ENCODE peak calls at places on chromosomes 4 and X, in five cellular contexts. E, J, B, A and O are unnamed samples.

GRCh38 chr4:15420642-15421041 is 7.2 kb upstream of the C1QTNF7 start:
- DNase-seq in E (no peak), J (no peak), B (peak; percentile 66), A (peak; percentile 34), O (no peak)

GRCh38 chrX:88416002-88416401 is 331.0 kb upstream of the CPXCR1 start:
- DNase-seq in E (no peak), J (no peak), B (no peak), A (peak; percentile 8), O (no peak)

GRCh38 chr4:141713771-141714445 is 77.5 kb downstream of the IL15 start:
- DNase-seq in E (no peak), J (no peak), B (peak; percentile 52), A (no peak), O (no peak)

GRCh38 chr4:98345838-98346237 is 84.7 kb downstream of the RAP1GDS1 start:
- DNase-seq in E (no peak), J (no peak), B (no peak), A (no peak), O (no peak)

GRCh38 chr4:41476310-41476709 is 61.6 kb upstream of the LIMCH1 start:
- DNase-seq in E (no peak), J (no peak), B (no peak), A (no peak), O (no peak)

GRCh38 chrX:112819013-112819635 is 21.5 kb downstream of the AMOT start:
- DNase-seq in E (no peak), J (no peak), B (peak; percentile 80), A (peak; percentile 56), O (no peak)

GRCh38 chr4:11106769-11107168 is 321.9 kb downstream of the HS3ST1 start:
- DNase-seq in E (no peak), J (no peak), B (peak; percentile 7), A (peak; percentile 70), O (no peak)

GRCh38 chr4:146814736-146815135 is 130.9 kb downstream of the TTC29 start:
- DNase-seq in E (no peak), J (no peak), B (no peak), A (peak; percentile 76), O (no peak)

GRCh38 chr4:155667538-155668511 is 1.2 kb downstream of the GUCY1A1 start:
- DNase-seq in E (peak; percentile 69), J (peak; percentile 46), B (peak; percentile 59), A (peak; percentile 20), O (peak; percentile 53)

GRCh38 chr4:153115322-153116100 is 88.7 kb upstream of the TRIM2 start:
- DNase-seq in E (no peak), J (no peak), B (peak; percentile 84), A (peak; percentile 58), O (no peak)

GRCh38 chr4:114384629-114385028 is 214.0 kb upstream of the UGT8 start:
- DNase-seq in E (no peak), J (no peak), B (peak; percentile 56), A (peak; percentile 43), O (no peak)

GRCh38 chrX:13864264-13864663 is 47.4 kb upstream of the GPM6B start:
- DNase-seq in E (no peak), J (no peak), B (no peak), A (no peak), O (no peak)

GRCh38 chr4:88283661-88284377 is 542 bp downstream of the PPM1K start:
- DNase-seq in E (peak; percentile 70), J (peak; percentile 62), B (peak; percentile 88), A (peak; percentile 66), O (peak; percentile 67)

GRCh38 chr4:17726911-17727310 is 54.5 kb downstream of the FAM184B start:
- DNase-seq in E (peak; percentile 14), J (no peak), B (no peak), A (peak; percentile 21), O (no peak)

GRCh38 chr4:123397276-123398150 is 918 bp downstream of the SPRY1 start:
- DNase-seq in E (peak; percentile 80), J (peak; percentile 79), B (peak; percentile 72), A (peak; percentile 51), O (peak; percentile 71)

GRCh38 chr4:101259876-101260275 is 87.5 kb downstream of the PPP3CA start:
- DNase-seq in E (no peak), J (no peak), B (no peak), A (peak; percentile 11), O (no peak)

GRCh38 chr4:88333741-88334405 is 44.8 kb upstream of the HERC6 start:
- DNase-seq in E (peak; percentile 1), J (no peak), B (peak; percentile 29), A (no peak), O (no peak)

GRCh38 chrX:12771445-12772069 is 19.7 kb upstream of the PRPS2 start:
- DNase-seq in E (peak; percentile 66), J (peak; percentile 67), B (peak; percentile 39), A (peak; percentile 60), O (peak; percentile 29)

GRCh38 chrX:38817004-38817703 is 15.9 kb downstream of the MID1IP1 start:
- DNase-seq in E (no peak), J (peak; percentile 33), B (peak; percentile 54), A (no peak), O (no peak)

GRCh38 chr4:158769175-158769831 is 477 bp downstream of the FNIP2 start:
- DNase-seq in E (peak; percentile 76), J (peak; percentile 48), B (peak; percentile 45), A (peak; percentile 75), O (no peak)

GRCh38 chr4:1471443-1472147 is 65.4 kb upstream of the NKX1-1 start:
- DNase-seq in E (no peak), J (peak; percentile 28), B (no peak), A (no peak), O (no peak)

GRCh38 chr4:16844796-16845586 is 53.5 kb downstream of the LDB2 start:
- DNase-seq in E (no peak), J (no peak), B (peak; percentile 72), A (no peak), O (peak; percentile 3)

GRCh38 chr4:109820563-109820962 is 5.0 kb downstream of the GAR1 start:
- DNase-seq in E (no peak), J (no peak), B (no peak), A (no peak), O (no peak)

GRCh38 chrX:12770440-12770839 is 20.8 kb upstream of the PRPS2 start:
- DNase-seq in E (no peak), J (no peak), B (peak; percentile 14), A (peak; percentile 55), O (no peak)

GRCh38 chrX:154840856-154841255 is 6.4 kb upstream of the SMIM9 start:
- DNase-seq in E (no peak), J (no peak), B (peak; percentile 49), A (peak; percentile 64), O (no peak)

GRCh38 chrX:44748014-44748413 is 95.8 kb upstream of the DUSP21 start:
- DNase-seq in E (no peak), J (no peak), B (peak; percentile 23), A (peak; percentile 42), O (no peak)

GRCh38 chrX:9688833-9689232 is 76.8 kb downstream of the GPR143 start:
- DNase-seq in E (no peak), J (no peak), B (no peak), A (no peak), O (no peak)

GRCh38 chr4:70632028-70632427 is 3.5 kb downstream of the ENAM start:
- DNase-seq in E (no peak), J (no peak), B (no peak), A (peak; percentile 42), O (no peak)

GRCh38 chrX:40145001-40145631 is 47.4 kb upstream of the BCOR start:
- DNase-seq in E (peak; percentile 60), J (peak; percentile 78), B (peak; percentile 23), A (no peak), O (no peak)

GRCh38 chr4:38149472-38149871 is 189.3 kb downstream of the PTTG2 start:
- DNase-seq in E (no peak), J (no peak), B (peak; percentile 52), A (no peak), O (no peak)
- H3K23ac ChIP-seq in E (no peak overlapping the region), J (no peak overlapping the region), B (no peak overlapping the region), A (no peak overlapping the region), O (no peak overlapping the region)

GRCh38 chr4:145784036-145784435 is 104.1 kb downstream of the C4orf51 start:
- DNase-seq in E (no peak), J (no peak), B (no peak), A (no peak), O (no peak)

GRCh38 chr4:145785391-145786008 is 105.6 kb downstream of the C4orf51 start:
- DNase-seq in E (no peak), J (no peak), B (no peak), A (no peak), O (no peak)

GRCh38 chr4:145782756-145783155 is 102.8 kb downstream of the C4orf51 start:
- DNase-seq in E (no peak), J (no peak), B (no peak), A (no peak), O (no peak)

GRCh38 chr4:145779319-145779801 is 99.4 kb downstream of the C4orf51 start:
- DNase-seq in E (no peak), J (no peak), B (peak; percentile 41), A (peak; percentile 81), O (no peak)

GRCh38 chr4:145781306-145781705 is 101.4 kb downstream of the C4orf51 start:
- DNase-seq in E (no peak), J (no peak), B (no peak), A (no peak), O (no peak)
- H2BK12ac ChIP-seq in E (no peak overlapping the region), J (no peak overlapping the region), B (no peak overlapping the region), A (no peak overlapping the region), O (no peak overlapping the region)

GRCh38 chr4:137703225-137703624 is 170.9 kb upstream of the PCDH18 start:
- DNase-seq in E (no peak), J (no peak), B (no peak), A (no peak), O (no peak)
- H3K23ac ChIP-seq in E (no peak overlapping the region), J (no peak overlapping the region), B (no peak overlapping the region), A (no peak overlapping the region), O (no peak overlapping the region)

GRCh38 chrX:110087485-110088356 is 84.8 kb downstream of the TMEM164 start:
- DNase-seq in E (no peak), J (no peak), B (peak; percentile 94), A (peak; percentile 21), O (no peak)

GRCh38 chrX:110086916-110087484 is 84.1 kb downstream of the TMEM164 start:
- DNase-seq in E (no peak), J (no peak), B (peak; percentile 97), A (peak; percentile 75), O (no peak)

GRCh38 chrX:110082156-110082555 is 79.2 kb downstream of the TMEM164 start:
- DNase-seq in E (no peak), J (no peak), B (peak; percentile 81), A (no peak), O (no peak)

GRCh38 chrX:110089656-110090404 is 86.9 kb downstream of the TMEM164 start:
- DNase-seq in E (no peak), J (no peak), B (peak; percentile 3), A (peak; percentile 18), O (no peak)

DNA sequence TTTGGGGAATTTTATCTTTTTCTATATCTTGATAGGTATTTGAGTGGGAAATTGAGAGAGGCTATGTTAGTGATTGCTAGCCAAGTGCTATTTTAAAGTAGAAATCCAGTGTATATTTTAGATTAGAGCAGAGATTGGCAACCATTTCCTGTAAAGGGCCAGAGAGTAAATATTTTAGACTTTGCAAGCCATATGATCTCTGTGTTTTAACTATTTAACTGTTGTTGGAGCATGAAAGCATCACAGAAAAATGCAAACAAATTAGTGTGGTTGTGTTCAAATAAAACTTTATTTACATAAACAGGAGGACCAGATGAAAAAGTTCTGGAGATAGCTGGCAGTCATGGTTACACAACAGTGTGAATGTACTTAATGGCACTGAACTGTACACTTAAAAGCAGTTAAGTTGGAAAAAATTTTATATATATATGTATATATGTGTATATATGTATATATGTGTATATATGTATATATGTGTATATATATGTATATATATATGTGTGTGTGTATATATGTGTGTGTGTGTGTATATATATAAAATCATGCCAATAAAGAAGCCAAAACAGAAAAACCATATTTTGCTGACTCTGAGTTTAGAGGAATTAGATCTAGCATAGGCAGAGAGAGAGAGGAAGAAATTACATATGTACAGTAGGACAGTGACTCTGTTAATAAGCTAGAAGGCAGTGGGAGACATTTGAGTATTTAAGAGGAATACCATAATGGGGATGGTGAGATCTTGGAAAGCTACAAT is 83.4 kb downstream of the TMEM164 start:
- DNase-seq in E (no peak), J (no peak), B (peak; percentile 74), A (no peak), O (no peak)
- H2BK12ac ChIP-seq in E (no peak overlapping the region), J (no peak overlapping the region), B (no peak overlapping the region), A (no peak overlapping the region), O (no peak overlapping the region)